ENCODE peak calls at places on chromosome 14, in five cellular contexts. X is NB4; K is hepatocyte; Z is stimulated activated CD4-positive, alpha-beta T cell treated with anti-CD3 and anti-CD28 coated beads, Interleukin-15, amount 100 ng/mL, for 24 hours; O is DMS79. V is an unnamed sample.

GRCh38 chr14:91419451-91419850 is 1.8 kb upstream of the CCDC88C start:
- DNase-seq in X (no peak), O (no peak), K (no peak), Z (no peak), V (no peak)

GRCh38 chr14:76942288-76942778 is 86.2 kb downstream of the IRF2BPL start:
- DNase-seq in O (no peak), X (no peak), K (no peak), Z (no peak), V (no peak)

GRCh38 chr14:92945959-92946846 is 23.3 kb downstream of the CHGA start:
- DNase-seq in O (no peak), Z (no peak), X (no peak), K (no peak), V (no peak)

GRCh38 chr14:38838979-38839323 is 264.1 kb downstream of the SEC23A start:
- DNase-seq in O (no peak), K (no peak), Z (no peak), X (no peak), V (no peak)

GRCh38 chr14:32940066-32940651 is 1.5 kb downstream of the NPAS3 start:
- DNase-seq in K (no peak), Z (no peak), O (no peak), X (no peak), V (no peak)

GRCh38 chr14:22252591-22253178 is 336.3 kb downstream of the DAD1 start:
- DNase-seq in X (no peak), K (no peak), O (no peak), Z (no peak), V (no peak)

GRCh38 chr14:39176263-39177167 is 1.5 kb downstream of the PNN start:
- DNase-seq in Z (no peak), O (no peak), K (no peak), X (no peak), V (no peak)

GRCh38 chr14:75399819-75400678 is 27.8 kb upstream of the JDP2 start:
- DNase-seq in Z (peak), O (peak), K (peak), X (peak), V (no peak)

GRCh38 chr14:99775351-99775750 is 17.9 kb upstream of the EML1 start:
- DNase-seq in O (no peak), Z (no peak), X (no peak), K (no peak), V (no peak)

GRCh38 chr14:93989939-93990338 is 7.2 kb upstream of the CCDC197 start:
- DNase-seq in Z (no peak), O (no peak), X (peak), K (no peak), V (no peak)

GRCh38 chr14:34012978-34013713 is 62.3 kb upstream of the EGLN3 start:
- DNase-seq in X (peak), Z (no peak), O (no peak), K (no peak), V (no peak)

GRCh38 chr14:53999061-53999488 is 42.5 kb upstream of the BMP4 start:
- DNase-seq in X (no peak), Z (no peak), K (peak), O (no peak), V (no peak)

GRCh38 chr14:63897706-63898105 is 44.9 kb downstream of the SYNE2 start:
- DNase-seq in X (no peak), O (no peak), Z (no peak), K (no peak), V (no peak)

GRCh38 chr14:37584211-37585100 is 10.6 kb downstream of the FOXA1 start:
- DNase-seq in Z (no peak), K (peak), X (no peak), O (peak), V (no peak)

GRCh38 chr14:105201928-105202513 is 20.9 kb upstream of the NUDT14 start:
- DNase-seq in K (no peak), X (peak), Z (peak), O (peak), V (peak)

GRCh38 chr14:52551696-52552062 is 626 bp downstream of the TXNDC16 start:
- DNase-seq in X (peak), K (peak), O (no peak), Z (peak), V (peak)

GRCh38 chr14:106055257-106055656 is 528.9 kb downstream of the TMEM121 start:
- DNase-seq in O (no peak), Z (no peak), X (no peak), K (no peak), V (peak)

GRCh38 chr14:104220225-104221070 is 82.1 kb downstream of the KIF26A start:
- DNase-seq in Z (no peak), X (no peak), K (no peak), O (no peak), V (no peak)

GRCh38 chr14:97948841-97949240 is 1151.7 kb downstream of the VRK1 start:
- DNase-seq in Z (no peak), X (no peak), K (no peak), O (no peak), V (no peak)

GRCh38 chr14:81178063-81178462 is 42.7 kb downstream of the GTF2A1 start:
- DNase-seq in O (no peak), K (no peak), Z (no peak), X (no peak), V (no peak)

GRCh38 chr14:36430169-36430568 is 89.9 kb downstream of the NKX2-1 start:
- DNase-seq in Z (no peak), O (no peak), K (no peak), X (no peak), V (no peak)

GRCh38 chr14:69991422-69991821 is 112.2 kb downstream of the SMOC1 start:
- DNase-seq in O (no peak), X (no peak), K (no peak), Z (no peak), V (no peak)

GRCh38 chr14:24110060-24110459 is 4.5 kb upstream of the DCAF11 start:
- DNase-seq in K (no peak), Z (no peak), O (no peak), X (no peak), V (no peak)

GRCh38 chr14:93759781-93760307 is 28.4 kb downstream of the PRIMA1 start:
- DNase-seq in Z (no peak), O (peak), K (no peak), X (no peak), V (no peak)

GRCh38 chr14:68749487-68750475 is 43.1 kb downstream of the ZFP36L1 start:
- DNase-seq in Z (no peak), X (no peak), O (no peak), K (peak), V (no peak)

GRCh38 chr14:34052658-34053014 is 101.8 kb upstream of the EGLN3 start:
- DNase-seq in K (peak), X (peak), O (no peak), Z (no peak), V (no peak)

GRCh38 chr14:50856660-50857059 is 15.2 kb upstream of the ABHD12B start:
- DNase-seq in K (no peak), O (no peak), X (no peak), Z (no peak), V (no peak)

GRCh38 chr14:71933026-71933587 is 878 bp downstream of the RGS6 start:
- DNase-seq in Z (peak), O (peak), K (peak), X (no peak), V (no peak)

GRCh38 chr14:77409131-77409533 is 14.2 kb downstream of the NOXRED1 start:
- DNase-seq in X (peak), O (no peak), Z (no peak), K (peak), V (no peak)

GRCh38 chr14:76309572-76310551 is 66.1 kb upstream of the ESRRB start:
- DNase-seq in X (no peak), K (no peak), Z (no peak), O (no peak), V (no peak)

GRCh38 chr14:76550534-76550933 is 174.6 kb downstream of the ESRRB start:
- DNase-seq in O (no peak), Z (no peak), K (no peak), X (peak), V (no peak)

GRCh38 chr14:99323603-99324185 is 51.7 kb upstream of the BCL11B start:
- DNase-seq in Z (no peak), X (no peak), O (no peak), K (no peak), V (no peak)

GRCh38 chr14:22333408-22334274 is 255.4 kb downstream of the DAD1 start:
- DNase-seq in X (peak), O (no peak), K (peak), Z (no peak), V (no peak)